ENCODE peak calls at places on chromosomes 16 and 17, in ten cellular contexts. One of them, this sample, is unnamed.

GRCh38 chr17:80603380-80603779 is 58.7 kb downstream of the RPTOR start:
- DNase-seq in breast epithelium: no peak
- DNase-seq in neuronal stem cell: no peak
- DNase-seq in cardiac muscle cell: no peak
- DNase-seq in small intestine: peak; percentile 35
- DNase-seq in prostate gland: no peak
- DNase-seq in heart right ventricle: no peak
- DNase-seq in IMR-90: no peak
- DNase-seq in suprapubic skin: no peak
- DNase-seq in effector memory CD4-positive, alpha-beta T cell: no peak
- DNase-seq in this sample: no peak

GRCh38 chr17:20121359-20122235 is 112.4 kb downstream of the SPECC1 start:
- DNase-seq in breast epithelium: no peak
- DNase-seq in neuronal stem cell: peak; percentile 71
- DNase-seq in cardiac muscle cell: peak; percentile 76
- DNase-seq in small intestine: peak; percentile 68
- DNase-seq in prostate gland: peak; percentile 47
- DNase-seq in heart right ventricle: peak; percentile 47
- DNase-seq in IMR-90: peak; percentile 62
- DNase-seq in suprapubic skin: no peak
- DNase-seq in effector memory CD4-positive, alpha-beta T cell: peak; percentile 19
- DNase-seq in this sample: peak; percentile 55

GRCh38 chr17:39224778-39225307 is 902 bp downstream of the STAC2 start:
- DNase-seq in breast epithelium: no peak
- DNase-seq in neuronal stem cell: no peak
- DNase-seq in cardiac muscle cell: no peak
- DNase-seq in small intestine: no peak
- DNase-seq in prostate gland: no peak
- DNase-seq in heart right ventricle: no peak
- DNase-seq in IMR-90: no peak
- DNase-seq in suprapubic skin: no peak
- DNase-seq in effector memory CD4-positive, alpha-beta T cell: no peak
- DNase-seq in this sample: no peak

GRCh38 chr17:27630607-27631408 is at the start of gene LGALS9:
- DNase-seq in breast epithelium: no peak
- DNase-seq in neuronal stem cell: no peak
- DNase-seq in cardiac muscle cell: peak; percentile 27
- DNase-seq in small intestine: peak; percentile 89
- DNase-seq in prostate gland: no peak
- DNase-seq in heart right ventricle: peak; percentile 35
- DNase-seq in IMR-90: peak; percentile 38
- DNase-seq in suprapubic skin: no peak
- DNase-seq in effector memory CD4-positive, alpha-beta T cell: no peak
- DNase-seq in this sample: peak; percentile 8

GRCh38 chr17:45171338-45172231 is 9.9 kb downstream of the HEXIM2 start:
- DNase-seq in breast epithelium: peak; percentile 83
- DNase-seq in neuronal stem cell: no peak
- DNase-seq in cardiac muscle cell: no peak
- DNase-seq in small intestine: peak; percentile 85
- DNase-seq in prostate gland: peak; percentile 48
- DNase-seq in heart right ventricle: no peak
- DNase-seq in IMR-90: no peak
- DNase-seq in suprapubic skin: no peak
- DNase-seq in effector memory CD4-positive, alpha-beta T cell: no peak
- DNase-seq in this sample: peak; percentile 75

GRCh38 chr16:88781140-88782077 is 3.6 kb downstream of the PIEZO1 start:
- DNase-seq in breast epithelium: no peak
- DNase-seq in neuronal stem cell: no peak
- DNase-seq in cardiac muscle cell: no peak
- DNase-seq in small intestine: no peak
- DNase-seq in prostate gland: no peak
- DNase-seq in heart right ventricle: peak; percentile 37
- DNase-seq in IMR-90: no peak
- DNase-seq in suprapubic skin: no peak
- DNase-seq in effector memory CD4-positive, alpha-beta T cell: peak; percentile 58
- DNase-seq in this sample: no peak

GRCh38 chr16:56246051-56246817 is 54.9 kb downstream of the GNAO1 start:
- DNase-seq in breast epithelium: peak; percentile 85
- DNase-seq in neuronal stem cell: peak; percentile 11
- DNase-seq in cardiac muscle cell: no peak
- DNase-seq in small intestine: no peak
- DNase-seq in prostate gland: no peak
- DNase-seq in heart right ventricle: no peak
- DNase-seq in IMR-90: peak; percentile 5
- DNase-seq in suprapubic skin: no peak
- DNase-seq in effector memory CD4-positive, alpha-beta T cell: no peak
- DNase-seq in this sample: peak; percentile 81

GRCh38 chr16:8887952-8888560 is 5.9 kb downstream of the LITAFD start:
- DNase-seq in breast epithelium: peak; percentile 77
- DNase-seq in neuronal stem cell: no peak
- DNase-seq in cardiac muscle cell: peak; percentile 44
- DNase-seq in small intestine: no peak
- DNase-seq in prostate gland: peak; percentile 56
- DNase-seq in heart right ventricle: peak; percentile 81
- DNase-seq in IMR-90: peak; percentile 78
- DNase-seq in suprapubic skin: no peak
- DNase-seq in effector memory CD4-positive, alpha-beta T cell: no peak
- DNase-seq in this sample: no peak

GRCh38 chr17:83076930-83077329 is 2.5 kb upstream of the METRNL start:
- DNase-seq in breast epithelium: no peak
- DNase-seq in neuronal stem cell: no peak
- DNase-seq in cardiac muscle cell: no peak
- DNase-seq in small intestine: no peak
- DNase-seq in prostate gland: no peak
- DNase-seq in heart right ventricle: no peak
- DNase-seq in IMR-90: no peak
- DNase-seq in suprapubic skin: no peak
- DNase-seq in effector memory CD4-positive, alpha-beta T cell: no peak
- DNase-seq in this sample: no peak

GRCh38 chr16:2398520-2398919 is 30.7 kb upstream of the CCNF start:
- DNase-seq in breast epithelium: no peak
- DNase-seq in neuronal stem cell: no peak
- DNase-seq in cardiac muscle cell: no peak
- DNase-seq in small intestine: no peak
- DNase-seq in prostate gland: no peak
- DNase-seq in heart right ventricle: no peak
- DNase-seq in IMR-90: no peak
- DNase-seq in suprapubic skin: no peak
- DNase-seq in effector memory CD4-positive, alpha-beta T cell: no peak
- DNase-seq in this sample: peak; percentile 26

GRCh38 chr16:22229881-22230280 is 23.8 kb downstream of the EEF2K start:
- DNase-seq in breast epithelium: no peak
- DNase-seq in neuronal stem cell: no peak
- DNase-seq in cardiac muscle cell: no peak
- DNase-seq in small intestine: no peak
- DNase-seq in prostate gland: no peak
- DNase-seq in heart right ventricle: no peak
- DNase-seq in IMR-90: no peak
- DNase-seq in suprapubic skin: no peak
- DNase-seq in effector memory CD4-positive, alpha-beta T cell: no peak
- DNase-seq in this sample: no peak

GRCh38 chr17:14156689-14157088 is 80.0 kb downstream of the CDRT15 start:
- DNase-seq in breast epithelium: no peak
- DNase-seq in neuronal stem cell: no peak
- DNase-seq in cardiac muscle cell: peak; percentile 29
- DNase-seq in small intestine: no peak
- DNase-seq in prostate gland: no peak
- DNase-seq in heart right ventricle: no peak
- DNase-seq in IMR-90: peak; percentile 57
- DNase-seq in suprapubic skin: no peak
- DNase-seq in effector memory CD4-positive, alpha-beta T cell: no peak
- DNase-seq in this sample: no peak

GRCh38 chr17:9016941-9017552 is 4.3 kb upstream of the NTN1 start:
- DNase-seq in breast epithelium: no peak
- DNase-seq in neuronal stem cell: no peak
- DNase-seq in cardiac muscle cell: no peak
- DNase-seq in small intestine: peak; percentile 94
- DNase-seq in prostate gland: no peak
- DNase-seq in heart right ventricle: no peak
- DNase-seq in IMR-90: no peak
- DNase-seq in suprapubic skin: no peak
- DNase-seq in effector memory CD4-positive, alpha-beta T cell: no peak
- DNase-seq in this sample: no peak

GRCh38 chr17:9020096-9020823 is 1.1 kb upstream of the NTN1 start:
- DNase-seq in breast epithelium: no peak
- DNase-seq in neuronal stem cell: no peak
- DNase-seq in cardiac muscle cell: no peak
- DNase-seq in small intestine: no peak
- DNase-seq in prostate gland: no peak
- DNase-seq in heart right ventricle: no peak
- DNase-seq in IMR-90: no peak
- DNase-seq in suprapubic skin: no peak
- DNase-seq in effector memory CD4-positive, alpha-beta T cell: no peak
- DNase-seq in this sample: no peak

GRCh38 chr17:9021158-9021984 is at the start of gene NTN1:
- DNase-seq in breast epithelium: no peak
- DNase-seq in neuronal stem cell: peak; percentile 56
- DNase-seq in cardiac muscle cell: peak; percentile 50
- DNase-seq in small intestine: peak; percentile 46
- DNase-seq in prostate gland: peak; percentile 53
- DNase-seq in heart right ventricle: peak; percentile 57
- DNase-seq in IMR-90: peak; percentile 13
- DNase-seq in suprapubic skin: no peak
- DNase-seq in effector memory CD4-positive, alpha-beta T cell: no peak
- DNase-seq in this sample: no peak

GRCh38 chr17:9020824-9021157 is 519 bp upstream of the NTN1 start:
- DNase-seq in breast epithelium: no peak
- DNase-seq in neuronal stem cell: no peak
- DNase-seq in cardiac muscle cell: no peak
- DNase-seq in small intestine: no peak
- DNase-seq in prostate gland: no peak
- DNase-seq in heart right ventricle: no peak
- DNase-seq in IMR-90: no peak
- DNase-seq in suprapubic skin: no peak
- DNase-seq in effector memory CD4-positive, alpha-beta T cell: no peak
- DNase-seq in this sample: no peak

GRCh38 chr17:9018731-9019130 is 2.6 kb upstream of the NTN1 start:
- DNase-seq in breast epithelium: peak; percentile 34
- DNase-seq in neuronal stem cell: no peak
- DNase-seq in cardiac muscle cell: no peak
- DNase-seq in small intestine: no peak
- DNase-seq in prostate gland: no peak
- DNase-seq in heart right ventricle: no peak
- DNase-seq in IMR-90: no peak
- DNase-seq in suprapubic skin: no peak
- DNase-seq in effector memory CD4-positive, alpha-beta T cell: no peak
- DNase-seq in this sample: no peak
- H3K27me3 ChIP-seq in breast epithelium: peaks cover 26% of the 10 kb centered on the region
- H3K27me3 ChIP-seq in neuronal stem cell: peaks cover 26% of the 10 kb centered on the region
- H3K27me3 ChIP-seq in cardiac muscle cell: peaks cover 94% of the 10 kb centered on the region
- H3K27me3 ChIP-seq in small intestine: peaks cover 16% of the 10 kb centered on the region
- H3K27me3 ChIP-seq in prostate gland: no peaks in the 10 kb centered on the region
- H3K27me3 ChIP-seq in heart right ventricle: peaks cover 38% of the 10 kb centered on the region
- H3K27me3 ChIP-seq in IMR-90: peaks cover 35% of the 10 kb centered on the region
- H3K27me3 ChIP-seq in suprapubic skin: peaks cover 31% of the 10 kb centered on the region
- H3K27me3 ChIP-seq in effector memory CD4-positive, alpha-beta T cell: peaks cover 26% of the 10 kb centered on the region
- H3K27me3 ChIP-seq in this sample: peaks cover 22% of the 10 kb centered on the region

GRCh38 chr16:51159864-51160263 is 8.8 kb upstream of the SALL1 start:
- DNase-seq in breast epithelium: no peak
- DNase-seq in neuronal stem cell: no peak
- DNase-seq in cardiac muscle cell: no peak
- DNase-seq in small intestine: no peak
- DNase-seq in prostate gland: no peak
- DNase-seq in heart right ventricle: no peak
- DNase-seq in IMR-90: no peak
- DNase-seq in suprapubic skin: no peak
- DNase-seq in effector memory CD4-positive, alpha-beta T cell: no peak
- DNase-seq in this sample: no peak
- H3K27me3 ChIP-seq in breast epithelium: peaks cover 33% of the 10 kb centered on the region
- H3K27me3 ChIP-seq in neuronal stem cell: no peaks in the 10 kb centered on the region
- H3K27me3 ChIP-seq in cardiac muscle cell: no peaks in the 10 kb centered on the region
- H3K27me3 ChIP-seq in small intestine: no peaks in the 10 kb centered on the region
- H3K27me3 ChIP-seq in prostate gland: peaks cover 10% of the 10 kb centered on the region
- H3K27me3 ChIP-seq in heart right ventricle: peaks cover 76% of the 10 kb centered on the region
- H3K27me3 ChIP-seq in IMR-90: peaks cover 2% of the 10 kb centered on the region
- H3K27me3 ChIP-seq in suprapubic skin: peaks cover 52% of the 10 kb centered on the region
- H3K27me3 ChIP-seq in effector memory CD4-positive, alpha-beta T cell: peaks cover 7% of the 10 kb centered on the region
- H3K27me3 ChIP-seq in this sample: peaks cover 16% of the 10 kb centered on the region

DNA sequence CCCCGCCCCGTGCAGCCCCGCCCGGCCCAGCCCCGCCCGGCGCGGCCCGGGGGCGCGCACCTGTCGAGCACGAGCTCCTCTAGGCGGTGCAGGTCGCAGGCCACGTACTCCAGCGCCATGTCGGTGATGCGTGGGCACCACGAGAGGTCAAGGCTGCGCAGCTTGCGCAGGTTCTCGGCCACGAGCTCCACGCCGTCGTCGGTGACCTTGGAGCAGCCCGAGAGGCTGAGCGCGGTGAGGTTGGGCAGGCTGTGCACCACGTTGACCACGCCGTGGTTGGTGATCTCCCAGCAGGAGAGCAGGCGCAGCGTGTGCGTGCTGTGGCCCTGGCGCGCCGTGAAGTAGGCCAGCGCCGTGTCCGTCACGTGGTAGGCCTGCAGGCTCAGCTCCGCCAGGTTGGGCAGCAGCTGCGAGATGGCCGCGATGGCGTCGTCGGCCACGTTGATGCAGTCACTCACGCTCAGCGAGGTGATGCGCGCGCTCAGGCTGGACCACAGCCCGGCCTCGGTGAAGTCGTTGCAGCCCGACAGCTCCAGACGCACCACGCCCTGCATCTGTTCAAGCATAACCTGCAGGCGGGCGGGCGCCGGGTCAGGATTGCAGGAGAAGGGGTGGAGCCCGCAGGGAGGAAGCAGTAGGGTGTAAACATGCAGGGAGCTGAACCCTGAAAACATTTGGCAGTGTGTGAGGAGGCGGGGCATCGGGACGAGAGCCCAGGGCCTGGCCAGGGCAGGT is 5.3 kb upstream of the WDR24 start:
- DNase-seq in breast epithelium: peak; percentile 74
- DNase-seq in neuronal stem cell: no peak
- DNase-seq in cardiac muscle cell: no peak
- DNase-seq in small intestine: peak; percentile 90
- DNase-seq in prostate gland: no peak
- DNase-seq in heart right ventricle: no peak
- DNase-seq in IMR-90: no peak
- DNase-seq in suprapubic skin: no peak
- DNase-seq in effector memory CD4-positive, alpha-beta T cell: peak; percentile 26
- DNase-seq in this sample: peak; percentile 63
- H3K27me3 ChIP-seq in breast epithelium: peaks cover 56% of the 10 kb centered on the region
- H3K27me3 ChIP-seq in neuronal stem cell: peaks cover 28% of the 10 kb centered on the region
- H3K27me3 ChIP-seq in cardiac muscle cell: peaks cover 96% of the 10 kb centered on the region
- H3K27me3 ChIP-seq in small intestine: peaks cover 3% of the 10 kb centered on the region
- H3K27me3 ChIP-seq in prostate gland: peaks cover 23% of the 10 kb centered on the region
- H3K27me3 ChIP-seq in heart right ventricle: peaks cover 87% of the 10 kb centered on the region
- H3K27me3 ChIP-seq in IMR-90: peaks cover 62% of the 10 kb centered on the region
- H3K27me3 ChIP-seq in suprapubic skin: peaks cover 85% of the 10 kb centered on the region
- H3K27me3 ChIP-seq in effector memory CD4-positive, alpha-beta T cell: no peaks in the 10 kb centered on the region
- H3K27me3 ChIP-seq in this sample: peaks cover 3% of the 10 kb centered on the region

DNA sequence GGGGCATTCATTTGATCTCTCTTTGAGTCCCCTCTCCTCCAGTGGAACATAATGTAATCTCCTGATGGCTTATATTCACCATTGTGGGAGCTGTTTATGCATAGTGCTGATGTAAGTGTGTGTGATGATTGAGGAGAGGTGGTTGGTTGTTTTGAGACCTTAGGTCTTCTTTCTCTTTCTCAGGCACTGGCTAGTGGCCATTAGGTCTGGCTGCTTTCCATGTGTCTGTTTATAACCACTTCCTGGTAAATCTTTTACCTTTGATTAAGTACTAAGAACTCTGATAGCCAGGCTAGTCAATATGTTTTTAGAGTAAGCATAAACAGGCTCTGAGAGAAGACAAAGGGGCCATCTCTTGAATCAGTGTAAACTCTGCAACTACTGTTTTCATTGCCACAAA is 27.9 kb downstream of the VAT1L start:
- DNase-seq in breast epithelium: no peak
- DNase-seq in neuronal stem cell: no peak
- DNase-seq in cardiac muscle cell: peak; percentile 10
- DNase-seq in small intestine: peak; percentile 1
- DNase-seq in prostate gland: no peak
- DNase-seq in heart right ventricle: no peak
- DNase-seq in IMR-90: peak; percentile 81
- DNase-seq in suprapubic skin: no peak
- DNase-seq in effector memory CD4-positive, alpha-beta T cell: no peak
- DNase-seq in this sample: no peak
- H3K27me3 ChIP-seq in breast epithelium: no peaks in the 10 kb centered on the region
- H3K27me3 ChIP-seq in neuronal stem cell: no peaks in the 10 kb centered on the region
- H3K27me3 ChIP-seq in cardiac muscle cell: no peaks in the 10 kb centered on the region
- H3K27me3 ChIP-seq in small intestine: no peaks in the 10 kb centered on the region
- H3K27me3 ChIP-seq in prostate gland: peaks cover 10% of the 10 kb centered on the region
- H3K27me3 ChIP-seq in heart right ventricle: no peaks in the 10 kb centered on the region
- H3K27me3 ChIP-seq in IMR-90: no peaks in the 10 kb centered on the region
- H3K27me3 ChIP-seq in suprapubic skin: peaks cover 3% of the 10 kb centered on the region
- H3K27me3 ChIP-seq in effector memory CD4-positive, alpha-beta T cell: no peaks in the 10 kb centered on the region
- H3K27me3 ChIP-seq in this sample: no peaks in the 10 kb centered on the region

This sample was measured in bronchial epithelial cell.